ENCODE peak calls at places on chromosomes 12 and 14, in five cellular contexts. Z, R, H, J and V are unnamed samples.

GRCh38 chr14:99481745-99482099 is 513 bp downstream of the CCNK start:
- DNase-seq in H (peak; percentile 20), Z (no peak), J (no peak), R (no peak), V (no peak)

GRCh38 chr12:65666876-65667275 is 157.4 kb upstream of the HMGA2 start:
- DNase-seq in J (no peak), R (no peak), Z (no peak), H (no peak), V (no peak)

GRCh38 chr12:72491399-72491798 is 219.2 kb downstream of the TRHDE start:
- DNase-seq in R (no peak), H (no peak), J (no peak), Z (no peak), V (no peak)

GRCh38 chr12:113422929-113423669 is 919 bp downstream of the SDSL start:
- DNase-seq in H (no peak), J (no peak), R (no peak), Z (no peak), V (no peak)

GRCh38 chr14:30855345-30856037 is 18.9 kb upstream of the COCH start:
- DNase-seq in R (no peak), J (no peak), H (no peak), Z (no peak), V (peak; percentile 79)

GRCh38 chr14:83779266-83779665 is 1750.7 kb upstream of the FLRT2 start:
- DNase-seq in Z (peak; percentile 60), R (no peak), J (no peak), H (no peak), V (no peak)

GRCh38 chr12:132783917-132784531 is 22.4 kb upstream of the ANKLE2 start:
- DNase-seq in H (no peak), Z (no peak), R (no peak), J (no peak), V (no peak)

GRCh38 chr12:21831671-21832357 is 57.3 kb upstream of the KCNJ8 start:
- DNase-seq in J (no peak), R (peak; percentile 72), H (no peak), Z (no peak), V (no peak)

GRCh38 chr14:27392153-27392552 is 794.3 kb upstream of the NOVA1 start:
- DNase-seq in J (no peak), R (no peak), Z (peak; percentile 46), H (no peak), V (no peak)